ENCODE peak calls at places on chromosomes 3 and 15, in six cellular contexts. H is foreskin fibroblast; D is spleen; K is stimulated activated CD4-positive, alpha-beta T cell treated with anti-CD3 and anti-CD28 coated beads, Interleukin-15, amount 100 ng/mL, for 1 hour; R is AG10803; B is amniotic stem cell. Y is an unnamed sample.

GRCh38 chr3:12796171-12797123 is at the start of gene CAND2:
- DNase-seq in K (peak; percentile 33), H (peak; percentile 14), R (peak; percentile 34), B (peak; percentile 2), D (peak; percentile 80), Y (peak; percentile 92)

GRCh38 chr15:35151381-35151780 is 66.3 kb upstream of the NANOGP8 start:
- DNase-seq in B (no peak), H (no peak), D (peak; percentile 39), R (no peak), K (no peak), Y (no peak)

GRCh38 chr3:9810357-9810726 is 280 bp downstream of the TTLL3 start:
- DNase-seq in H (no peak), B (no peak), R (no peak), K (no peak), D (no peak), Y (no peak)

GRCh38 chr15:63528138-63528659 is 23.8 kb downstream of the USP3 start:
- DNase-seq in K (no peak), B (no peak), D (no peak), R (peak; percentile 16), H (no peak), Y (no peak)

GRCh38 chr3:187568171-187568570 is 102.0 kb downstream of the SST start:
- DNase-seq in D (no peak), B (no peak), K (no peak), H (no peak), R (peak; percentile 74), Y (no peak)

GRCh38 chr3:81765425-81765824 is 4.0 kb upstream of the GBE1 start:
- DNase-seq in B (no peak), D (no peak), R (no peak), K (no peak), H (no peak), Y (no peak)

GRCh38 chr3:114179575-114179974 is 723 bp upstream of the DRD3 start:
- DNase-seq in B (no peak), D (no peak), H (peak; percentile 15), R (peak; percentile 64), K (no peak), Y (no peak)

GRCh38 chr3:170614214-170614966 is 28.5 kb upstream of the SLC7A14 start:
- DNase-seq in H (peak; percentile 88), R (peak; percentile 87), K (no peak), D (no peak), B (peak; percentile 18), Y (peak; percentile 39)

GRCh38 chr3:12034440-12034839 is 30.3 kb downstream of the SYN2 start:
- DNase-seq in B (no peak), D (no peak), R (no peak), K (no peak), H (no peak), Y (no peak)

GRCh38 chr3:13141991-13142412 is 68.8 kb upstream of the IQSEC1 start:
- DNase-seq in K (no peak), H (no peak), R (peak; percentile 12), D (peak; percentile 67), B (no peak), Y (peak; percentile 53)

GRCh38 chr3:156395961-156396700 is 158.8 kb downstream of the SSR3 start:
- DNase-seq in B (no peak), K (no peak), H (peak; percentile 30), R (peak; percentile 41), D (no peak), Y (no peak)

GRCh38 chr3:186502138-186502941 is 41.8 kb downstream of the CRYGS start:
- DNase-seq in H (no peak), D (no peak), R (no peak), K (no peak), B (no peak), Y (no peak)

GRCh38 chr3:50126287-50127211 is 28.6 kb upstream of the SEMA3F start:
- DNase-seq in B (no peak), R (peak; percentile 63), K (no peak), D (peak; percentile 73), H (no peak), Y (no peak)

GRCh38 chr3:51691949-51692348 is 14.9 kb upstream of the GRM2 start:
- DNase-seq in K (no peak), D (no peak), R (no peak), H (no peak), B (no peak), Y (no peak)

GRCh38 chr3:129006864-129007263 is 5.8 kb downstream of the EFCC1 start:
- DNase-seq in H (no peak), D (no peak), R (no peak), K (no peak), B (no peak), Y (no peak)

GRCh38 chr15:91264651-91265351 is 164.7 kb downstream of the SV2B start:
- DNase-seq in H (no peak), D (no peak), K (no peak), B (no peak), R (no peak), Y (no peak)

GRCh38 chr3:185648396-185648795 is 62.3 kb downstream of the SENP2 start:
- DNase-seq in R (no peak), D (no peak), B (no peak), K (no peak), H (no peak), Y (no peak)

GRCh38 chr3:78604328-78604727 is 1163.5 kb downstream of the ROBO1 start:
- DNase-seq in K (no peak), R (peak; percentile 72), D (no peak), H (peak; percentile 65), B (peak; percentile 15), Y (no peak)

GRCh38 chr3:168876346-168877035 is 780.8 kb upstream of the GOLIM4 start:
- DNase-seq in B (no peak), H (no peak), K (no peak), R (no peak), D (no peak), Y (no peak)

GRCh38 chr3:61629442-61629841 is 68.1 kb downstream of the PTPRG start:
- DNase-seq in B (no peak), K (no peak), D (no peak), R (no peak), H (no peak), Y (no peak)

GRCh38 chr3:30156586-30157498 is 449.6 kb upstream of the TGFBR2 start:
- DNase-seq in K (no peak), H (peak; percentile 30), D (no peak), B (no peak), R (peak; percentile 15), Y (no peak)

GRCh38 chr3:46184469-46184868 is 23.6 kb downstream of the CCR1 start:
- DNase-seq in K (no peak), H (peak; percentile 73), B (no peak), D (no peak), R (peak; percentile 81), Y (no peak)

GRCh38 chr3:37987751-37988179 is 2.8 kb upstream of the VILL start:
- DNase-seq in R (no peak), H (no peak), D (peak; percentile 72), K (no peak), B (no peak), Y (no peak)

GRCh38 chr3:119664850-119665379 is 4.5 kb upstream of the POPDC2 start:
- DNase-seq in D (no peak), H (no peak), B (no peak), K (no peak), R (no peak), Y (no peak)

GRCh38 chr15:74319138-74319460 is 48.3 kb downstream of the CYP11A1 start:
- DNase-seq in D (no peak), H (no peak), R (no peak), K (no peak), B (no peak), Y (no peak)

GRCh38 chr3:135040321-135041110 is 245.5 kb downstream of the EPHB1 start:
- DNase-seq in D (no peak), B (no peak), R (no peak), H (no peak), K (no peak), Y (no peak)

GRCh38 chr3:14138109-14138877 is 13.4 kb downstream of the TMEM43 start:
- DNase-seq in R (no peak), H (no peak), D (no peak), B (no peak), K (no peak), Y (no peak)

GRCh38 chr3:57787867-57788623 is 31.9 kb downstream of the SLMAP start:
- DNase-seq in R (no peak), D (no peak), K (no peak), B (no peak), H (no peak), Y (no peak)

GRCh38 chr3:32495609-32496008 is 7.0 kb downstream of the CMTM6 start:
- DNase-seq in K (no peak), B (no peak), D (no peak), H (no peak), R (no peak), Y (no peak)

GRCh38 chr3:65018801-65019200 is 331.0 kb upstream of the ADAMTS9 start:
- DNase-seq in B (no peak), R (no peak), K (no peak), H (no peak), D (no peak), Y (no peak)

GRCh38 chr3:197378987-197379718 is 80.7 kb upstream of the DLG1 start:
- DNase-seq in K (no peak), R (no peak), H (no peak), D (peak; percentile 12), B (no peak), Y (no peak)